ENCODE peak calls at places on chromosomes 6 and 20, in eight cellular contexts. L, W, V, E, N, K, Z and U are unnamed samples.

GRCh38 chr6:6851059-6851658 is 256.6 kb upstream of the RREB1 start:
- ATAC-seq in L (peak), W (no peak), V (no peak), E (peak), N (peak), K (no peak), Z (peak), U (no peak)

GRCh38 chr6:56714982-56715456 is 72.3 kb upstream of the DST start:
- ATAC-seq in L (no peak), W (no peak), V (no peak), E (peak), N (peak), K (no peak), Z (peak), U (no peak)

GRCh38 chr6:2921520-2922115 is 18.5 kb upstream of the SERPINB9 start:
- ATAC-seq in L (no peak), W (no peak), V (no peak), E (no peak), N (no peak), K (no peak), Z (no peak), U (no peak)

GRCh38 chr6:39818695-39819094 is 26.5 kb downstream of the DAAM2 start:
- ATAC-seq in L (no peak), W (no peak), V (no peak), E (no peak), N (no peak), K (no peak), Z (no peak), U (no peak)

GRCh38 chr6:108837236-108837971 is 10.8 kb upstream of the ARMC2 start:
- ATAC-seq in L (peak), W (peak), V (peak), E (no peak), N (no peak), K (peak), Z (peak), U (peak)

GRCh38 chr6:68901044-68901443 is 266.0 kb downstream of the ADGRB3 start:
- ATAC-seq in L (no peak), W (no peak), V (no peak), E (no peak), N (no peak), K (no peak), Z (no peak), U (no peak)

GRCh38 chr20:23435675-23436539 is 3.6 kb upstream of the CSTL1 start:
- ATAC-seq in L (no peak), W (no peak), V (no peak), E (no peak), N (peak), K (no peak), Z (no peak), U (peak)

GRCh38 chr20:41274152-41274551 is 43.4 kb downstream of the ZHX3 start:
- ATAC-seq in L (no peak), W (no peak), V (no peak), E (no peak), N (no peak), K (no peak), Z (no peak), U (no peak)

GRCh38 chr20:38149880-38150594 is 15.0 kb downstream of the TGM2 start:
- ATAC-seq in L (no peak), W (no peak), V (no peak), E (no peak), N (no peak), K (no peak), Z (no peak), U (no peak)

GRCh38 chr6:31727034-31727716 is 1.9 kb downstream of the DDAH2 start:
- ATAC-seq in L (peak), W (peak), V (no peak), E (no peak), N (no peak), K (no peak), Z (no peak), U (peak)

GRCh38 chr6:31771992-31772358 is 5.2 kb downstream of the VWA7 start:
- ATAC-seq in L (peak), W (peak), V (no peak), E (no peak), N (no peak), K (no peak), Z (no peak), U (no peak)

GRCh38 chr20:2005359-2005758 is 11.5 kb upstream of the PDYN start:
- ATAC-seq in L (peak), W (no peak), V (peak), E (no peak), N (no peak), K (peak), Z (peak), U (no peak)

GRCh38 chr6:24329451-24329850 is 28.4 kb downstream of the DCDC2 start:
- ATAC-seq in L (no peak), W (no peak), V (no peak), E (no peak), N (no peak), K (no peak), Z (no peak), U (no peak)

GRCh38 chr20:3680701-3681351 is 984 bp downstream of the ADAM33 start:
- ATAC-seq in L (no peak), W (no peak), V (peak), E (no peak), N (no peak), K (no peak), Z (no peak), U (peak)

GRCh38 chr6:57074383-57074782 is 15.6 kb upstream of the ZNF451 start:
- ATAC-seq in L (no peak), W (no peak), V (no peak), E (no peak), N (no peak), K (no peak), Z (no peak), U (no peak)

GRCh38 chr6:107670792-107671199 is 153.3 kb downstream of the SCML4 start:
- ATAC-seq in L (no peak), W (no peak), V (no peak), E (no peak), N (peak), K (no peak), Z (no peak), U (peak)

GRCh38 chr6:79668381-79668780 is 37.3 kb downstream of the SH3BGRL2 start:
- ATAC-seq in L (no peak), W (no peak), V (no peak), E (no peak), N (no peak), K (no peak), Z (no peak), U (no peak)

GRCh38 chr6:28368522-28368921 is 18.8 kb downstream of the ZKSCAN3 start:
- ATAC-seq in L (no peak), W (no peak), V (no peak), E (no peak), N (no peak), K (no peak), Z (no peak), U (peak)

GRCh38 chr20:45813006-45813340 is 529 bp downstream of the UBE2C start:
- ATAC-seq in L (no peak), W (no peak), V (no peak), E (peak), N (no peak), K (no peak), Z (no peak), U (no peak)

GRCh38 chr6:4940416-4940815 is 63.4 kb downstream of the RPP40 start:
- ATAC-seq in L (no peak), W (no peak), V (no peak), E (no peak), N (no peak), K (no peak), Z (no peak), U (no peak)

GRCh38 chr6:166306378-166307081 is 1.7 kb downstream of the PRR18 start:
- ATAC-seq in L (no peak), W (no peak), V (peak), E (no peak), N (no peak), K (no peak), Z (no peak), U (no peak)

GRCh38 chr20:35264755-35265154 is 13.2 kb downstream of the MMP24OS start:
- ATAC-seq in L (no peak), W (no peak), V (no peak), E (peak), N (no peak), K (no peak), Z (peak), U (no peak)

GRCh38 chr6:150452642-150453243 is 83.9 kb downstream of the IYD start:
- ATAC-seq in L (no peak), W (no peak), V (no peak), E (no peak), N (no peak), K (no peak), Z (no peak), U (no peak)

GRCh38 chr20:35839891-35840290 is 68.1 kb downstream of the PHF20 start:
- ATAC-seq in L (no peak), W (no peak), V (no peak), E (no peak), N (no peak), K (no peak), Z (no peak), U (no peak)

GRCh38 chr6:168636147-168636982 is 195.4 kb downstream of the SMOC2 start:
- ATAC-seq in L (no peak), W (no peak), V (no peak), E (peak), N (no peak), K (no peak), Z (no peak), U (no peak)

GRCh38 chr6:137341721-137342195 is 122.6 kb upstream of the IFNGR1 start:
- ATAC-seq in L (peak), W (peak), V (no peak), E (peak), N (peak), K (peak), Z (no peak), U (no peak)

GRCh38 chr6:34120953-34121675 is 24.8 kb downstream of the GRM4 start:
- ATAC-seq in L (no peak), W (no peak), V (no peak), E (peak), N (no peak), K (no peak), Z (no peak), U (no peak)

GRCh38 chr6:47366335-47366879 is 56.7 kb upstream of the TNFRSF21 start:
- ATAC-seq in L (no peak), W (no peak), V (no peak), E (no peak), N (no peak), K (no peak), Z (peak), U (no peak)

GRCh38 chr6:12245763-12246720 is 44.1 kb upstream of the EDN1 start:
- ATAC-seq in L (no peak), W (no peak), V (no peak), E (peak), N (no peak), K (no peak), Z (peak), U (no peak)

GRCh38 chr6:7254980-7255825 is 57.8 kb downstream of the SSR1 start:
- ATAC-seq in L (no peak), W (no peak), V (no peak), E (peak), N (peak), K (no peak), Z (no peak), U (no peak)

GRCh38 chr6:54892831-54893230 is 46.3 kb downstream of the FAM83B start:
- ATAC-seq in L (no peak), W (no peak), V (no peak), E (peak), N (no peak), K (no peak), Z (peak), U (no peak)

GRCh38 chr6:160007118-160007517 is 38.2 kb downstream of the IGF2R start:
- ATAC-seq in L (no peak), W (no peak), V (no peak), E (no peak), N (no peak), K (no peak), Z (no peak), U (no peak)

GRCh38 chr20:62728028-62728780 is 19.6 kb downstream of the NTSR1 start:
- ATAC-seq in L (peak), W (peak), V (peak), E (peak), N (peak), K (no peak), Z (no peak), U (no peak)

GRCh38 chr6:44029489-44030185 is 97.6 kb downstream of the MRPL14 start:
- ATAC-seq in L (no peak), W (no peak), V (no peak), E (no peak), N (no peak), K (no peak), Z (no peak), U (no peak)

GRCh38 chr20:57558614-57559285 is 2.2 kb upstream of the PCK1 start:
- ATAC-seq in L (no peak), W (no peak), V (no peak), E (no peak), N (no peak), K (no peak), Z (no peak), U (no peak)

GRCh38 chr20:41233976-41234514 is 83.5 kb downstream of the ZHX3 start:
- ATAC-seq in L (no peak), W (no peak), V (no peak), E (no peak), N (no peak), K (no peak), Z (no peak), U (no peak)

GRCh38 chr6:137728386-137729349 is 138.4 kb upstream of the TNFAIP3 start:
- ATAC-seq in L (no peak), W (no peak), V (no peak), E (peak), N (peak), K (no peak), Z (peak), U (no peak)

GRCh38 chr6:170137176-170137891 is 153.5 kb downstream of the DLL1 start:
- ATAC-seq in L (no peak), W (no peak), V (no peak), E (no peak), N (peak), K (no peak), Z (no peak), U (no peak)

GRCh38 chr6:45495404-45496084 is 117.8 kb upstream of the SUPT3H start:
- ATAC-seq in L (peak), W (peak), V (no peak), E (no peak), N (peak), K (no peak), Z (no peak), U (no peak)

GRCh38 chr6:21163110-21163837 is 430.3 kb upstream of the SOX4 start:
- ATAC-seq in L (no peak), W (no peak), V (no peak), E (no peak), N (no peak), K (no peak), Z (no peak), U (no peak)